ENCODE peak calls at places on chromosome 6, in seven cellular contexts. B is hypothalamus; R is heart right ventricle; V is BJ; I is NCI-H1694 treated with DMSO at 0.1 percent for 48 hours; S is stimulated activated CD4-positive, alpha-beta T cell treated with anti-CD3 and anti-CD28 coated beads, Interleukin-1b, Interleukin-23, amount 100 ng/mL, for 4 hours; D is nucleus accumbens. G is an unnamed sample.

GRCh38 chr6:93105017-93105416 is 314.3 kb downstream of the EPHA7 start:
- DNase-seq in B (no peak), R (no peak), V (no peak), I (no peak), S (no peak), D (no peak), G (no peak)

GRCh38 chr6:42724825-42725224 is 2.4 kb upstream of the PRPH2 start:
- DNase-seq in B (no peak), R (no peak), V (no peak), I (no peak), S (no peak), D (no peak), G (no peak)

GRCh38 chr6:157226761-157227160 is 96.6 kb downstream of the TMEM242 start:
- DNase-seq in B (no peak), R (no peak), V (no peak), I (no peak), S (no peak), D (no peak), G (no peak)

GRCh38 chr6:47062346-47062745 is 20.2 kb upstream of the ADGRF1 start:
- DNase-seq in B (no peak), R (no peak), V (no peak), I (no peak), S (no peak), D (no peak), G (no peak)

GRCh38 chr6:31677955-31678354 is 2.9 kb downstream of the LY6G5C start:
- DNase-seq in B (no peak), R (no peak), V (no peak), I (no peak), S (no peak), D (no peak), G (no peak)

GRCh38 chr6:118630067-118630466 is 21.3 kb downstream of the CEP85L start:
- DNase-seq in B (no peak), R (no peak), V (no peak), I (no peak), S (no peak), D (no peak), G (no peak)

GRCh38 chr6:135087803-135088202 is 33.2 kb upstream of the HBS1L start:
- DNase-seq in B (no peak), R (no peak), V (no peak), I (peak), S (no peak), D (no peak), G (no peak)

GRCh38 chr6:6694368-6694780 is 105.9 kb downstream of the LY86 start:
- DNase-seq in B (no peak), R (no peak), V (no peak), I (no peak), S (no peak), D (no peak), G (no peak)

GRCh38 chr6:34157236-34157830 is 11.4 kb upstream of the GRM4 start:
- DNase-seq in B (no peak), R (no peak), V (no peak), I (no peak), S (no peak), D (no peak), G (no peak)

GRCh38 chr6:149233056-149233715 is 84.3 kb upstream of the TAB2 start:
- DNase-seq in B (no peak), R (no peak), V (peak), I (no peak), S (no peak), D (no peak), G (no peak)

GRCh38 chr6:111591901-111592461 is 13.7 kb downstream of the TRAF3IP2 start:
- DNase-seq in B (no peak), R (no peak), V (peak), I (no peak), S (no peak), D (no peak), G (no peak)

GRCh38 chr6:11218827-11219826 is 13.3 kb downstream of the NEDD9 start:
- DNase-seq in B (no peak), R (peak), V (no peak), I (no peak), S (no peak), D (no peak), G (peak)

GRCh38 chr6:52672422-52673025 is 1.6 kb downstream of the TMEM14A start:
- DNase-seq in B (no peak), R (no peak), V (no peak), I (no peak), S (no peak), D (no peak), G (no peak)

GRCh38 chr6:11366934-11367637 is 134.6 kb upstream of the NEDD9 start:
- DNase-seq in B (no peak), R (no peak), V (no peak), I (no peak), S (no peak), D (no peak), G (no peak)